ENCODE peak calls at places on chromosomes 16 and 17, in five cellular contexts. C is H1, T is mesenchymal stem cell, J is neuronal stem cell, H is IMR-90. X is an unnamed sample.

GRCh38 chr17:8921147-8921546 is 44.4 kb downstream of the PIK3R5 start:
- DNase-seq in H (no peak), J (no peak), T (no peak), C (no peak), X (no peak)

GRCh38 chr17:80220709-80221215 is 535 bp downstream of the SLC26A11 start:
- DNase-seq in H (no peak), J (no peak), C (no peak), T (peak; percentile 28), X (peak; percentile 10)

GRCh38 chr17:41891135-41892065 is 26.2 kb upstream of the KLHL11 start:
- DNase-seq in T (no peak), H (no peak), J (no peak), C (no peak), X (no peak)

GRCh38 chr17:35892091-35892637 is 12.0 kb upstream of the CCL5 start:
- DNase-seq in T (peak; percentile 6), H (peak; percentile 12), C (no peak), J (no peak), X (no peak)

GRCh38 chr16:88073201-88073721 is 122.0 kb downstream of the BANP start:
- DNase-seq in J (no peak), C (no peak), H (no peak), T (no peak), X (no peak)

GRCh38 chr17:46769531-46770438 is 48.7 kb downstream of the WNT3 start:
- DNase-seq in J (no peak), T (no peak), H (no peak), C (no peak), X (no peak)

GRCh38 chr17:7632492-7632894 is 2.6 kb downstream of the SHBG start:
- DNase-seq in H (peak; percentile 54), J (no peak), C (peak; percentile 39), T (peak; percentile 52), X (peak; percentile 81)

GRCh38 chr17:4329838-4330237 is 36.6 kb downstream of the UBE2G1 start:
- DNase-seq in C (no peak), T (peak; percentile 99), J (no peak), H (peak; percentile 99), X (peak; percentile 84)

GRCh38 chr16:89297156-89297869 is 79.8 kb downstream of the ZNF778 start:
- DNase-seq in T (no peak), H (no peak), J (no peak), C (no peak), X (no peak)

GRCh38 chr16:81618661-81619060 is 160.4 kb upstream of the PLCG2 start:
- DNase-seq in C (no peak), T (no peak), H (no peak), J (no peak), X (no peak)

GRCh38 chr17:17994271-17994670 is 21.6 kb downstream of the DRC3 start:
- DNase-seq in T (peak; percentile 38), H (no peak), J (no peak), C (peak; percentile 53), X (peak; percentile 84)

GRCh38 chr16:66924527-66925321 is 611 bp downstream of the RRAD start:
- DNase-seq in J (peak; percentile 29), C (no peak), H (no peak), T (peak; percentile 41), X (peak; percentile 43)

GRCh38 chr16:83356266-83356665 is 451.5 kb upstream of the HSBP1 start:
- DNase-seq in H (peak; percentile 65), T (peak; percentile 53), C (no peak), J (peak; percentile 39), X (peak; percentile 74)

GRCh38 chr16:31079342-31079944 is 5.2 kb downstream of the ZNF646 start:
- DNase-seq in H (no peak), J (no peak), C (no peak), T (no peak), X (no peak)

GRCh38 chr16:17389392-17389791 is 81.4 kb downstream of the XYLT1 start:
- DNase-seq in H (peak; percentile 79), J (no peak), C (no peak), T (no peak), X (no peak)

GRCh38 chr16:1724491-1724890 is 18.5 kb downstream of the MAPK8IP3 start:
- DNase-seq in J (no peak), H (no peak), C (no peak), T (no peak), X (no peak)

GRCh38 chr17:61701978-61702377 is 111.0 kb upstream of the NACA2 start:
- DNase-seq in C (no peak), J (no peak), H (no peak), T (no peak), X (no peak)

GRCh38 chr16:58638148-58639036 is 8.8 kb upstream of the CNOT1 start:
- DNase-seq in C (peak; percentile 19), J (no peak), H (peak; percentile 91), T (peak; percentile 80), X (peak; percentile 84)

GRCh38 chr16:14172200-14172805 is 101.2 kb downstream of the MRTFB start:
- DNase-seq in J (no peak), T (peak; percentile 86), C (no peak), H (peak; percentile 84), X (no peak)

GRCh38 chr16:9596788-9597187 is 505.3 kb downstream of the HAPSTR1 start:
- DNase-seq in T (no peak), C (no peak), H (no peak), J (no peak), X (peak; percentile 56)

GRCh38 chr17:41442772-41443171 is 2.0 kb upstream of the KRT38 start:
- DNase-seq in T (peak; percentile 19), J (no peak), H (peak; percentile 57), C (no peak), X (no peak)

GRCh38 chr16:30997000-30997886 is 12.2 kb downstream of the HSD3B7 start:
- DNase-seq in H (peak; percentile 41), T (peak; percentile 72), J (peak; percentile 59), C (peak; percentile 77), X (peak; percentile 85)

GRCh38 chr17:14297161-14297851 is 3.6 kb upstream of the HS3ST3B1 start:
- DNase-seq in J (peak; percentile 55), H (no peak), T (peak; percentile 68), C (no peak), X (peak; percentile 83)

GRCh38 chr16:73047536-73048291 is at the start of gene ZFHX3:
- DNase-seq in H (peak; percentile 49), T (peak; percentile 70), J (no peak), C (no peak), X (peak; percentile 67)

GRCh38 chr16:53257001-53257400 is 177.3 kb upstream of the RBL2 start:
- DNase-seq in T (peak; percentile 26), H (peak; percentile 59), C (no peak), J (no peak), X (peak; percentile 55)

GRCh38 chr16:72043539-72043938 is 10.8 kb upstream of the HP start:
- DNase-seq in T (no peak), C (no peak), J (no peak), H (no peak), X (no peak)

GRCh38 chr17:50953831-50954601 is 87.9 kb upstream of the TOB1 start:
- DNase-seq in T (peak; percentile 89), H (peak; percentile 82), J (no peak), C (no peak), X (peak; percentile 69)

GRCh38 chr17:5019475-5019956 is 15.7 kb downstream of the SLC52A1 start:
- DNase-seq in T (no peak), C (no peak), H (peak; percentile 12), J (no peak), X (peak; percentile 54)

GRCh38 chr17:57622886-57623433 is 122.1 kb downstream of the CCDC182 start:
- DNase-seq in T (peak; percentile 98), J (no peak), C (no peak), H (peak; percentile 85), X (peak; percentile 85)

GRCh38 chr16:53085539-53086450 is 31.0 kb downstream of the CHD9 start:
- DNase-seq in H (no peak), T (no peak), J (no peak), C (no peak), X (peak; percentile 57)

GRCh38 chr16:81583893-81584705 is 139.5 kb downstream of the CMIP start:
- DNase-seq in H (peak; percentile 82), C (no peak), T (peak; percentile 78), J (no peak), X (no peak)

GRCh38 chr17:73064084-73064938 is 28.2 kb downstream of the SLC39A11 start:
- DNase-seq in T (peak; percentile 2), H (no peak), J (no peak), C (no peak), X (no peak)

DNA sequence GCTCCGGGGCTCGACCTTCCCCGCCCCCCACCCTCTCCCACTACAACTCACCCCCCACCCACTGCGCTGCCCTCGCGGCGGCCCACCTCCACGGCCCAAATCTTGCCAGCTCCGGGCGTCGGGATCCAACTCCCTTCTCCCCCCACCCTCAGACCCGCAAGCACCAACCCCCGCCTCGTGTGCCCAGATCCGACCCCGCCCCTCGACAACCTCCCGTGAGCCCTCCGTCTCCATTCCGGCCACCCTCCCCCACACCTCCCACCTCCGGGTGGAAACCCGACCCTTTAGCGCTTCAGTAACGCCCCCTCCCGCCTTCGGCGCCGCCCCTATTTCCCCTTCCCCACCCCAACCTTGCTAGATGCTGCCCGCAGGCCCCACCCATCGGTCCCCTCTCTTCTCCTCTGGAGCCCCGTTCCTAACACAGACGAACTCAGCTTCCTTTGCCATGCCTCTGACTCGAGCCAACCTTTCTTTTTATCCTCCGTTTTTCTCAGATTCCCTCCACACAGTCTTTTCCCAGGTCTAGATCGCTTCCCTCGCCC is 717 bp downstream of the UBE2Z start:
- DNase-seq in T (peak; percentile 90), J (peak; percentile 89), H (peak; percentile 85), C (peak; percentile 88), X (peak; percentile 97)
- H2BK15ac ChIP-seq in T (peak overlapping the region; percentile 94), J (peak overlapping the region; percentile 84), H (no peak overlapping the region), C (no peak overlapping the region), X (no peak overlapping the region)

GRCh38 chr16:85781685-85782370 is 17.5 kb downstream of the EMC8 start:
- DNase-seq in T (no peak), C (no peak), J (no peak), H (peak; percentile 66), X (no peak)
- H3K27ac ChIP-seq in T (no peak overlapping the region), C (no peak overlapping the region), J (no peak overlapping the region), H (no peak overlapping the region), X (no peak overlapping the region)

DNA sequence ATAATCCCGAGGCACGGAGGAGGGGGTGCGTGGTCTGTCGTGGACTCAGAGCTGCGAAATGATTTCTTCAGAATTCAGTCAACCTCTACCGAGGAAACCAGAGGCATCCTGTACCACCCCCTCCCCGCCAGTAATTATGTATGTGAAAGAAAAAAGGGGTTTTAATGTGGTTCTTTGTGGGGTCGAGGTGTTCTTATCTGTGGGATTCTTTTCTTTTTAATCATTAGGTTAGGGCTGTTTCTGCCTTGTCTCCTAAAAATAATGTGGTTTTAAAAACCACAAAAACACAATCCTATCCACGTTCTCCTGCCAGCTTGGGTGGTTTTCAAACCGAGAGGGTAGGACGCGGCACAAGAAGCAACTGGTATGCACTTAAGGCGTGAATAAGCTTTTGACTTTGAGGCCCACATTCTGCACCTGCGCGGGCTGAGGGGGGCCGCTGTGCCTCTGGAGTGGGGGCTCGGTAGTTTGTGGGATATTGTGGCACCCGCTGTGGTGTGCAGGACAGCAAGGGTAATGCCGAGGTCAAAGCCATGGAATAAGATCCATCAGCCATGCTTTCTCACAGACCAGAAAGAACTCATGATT is 1.0 kb downstream of the SLC47A1 start:
- DNase-seq in T (no peak), H (no peak), C (no peak), J (no peak), X (no peak)
- H3K4me3 ChIP-seq in T (no peak overlapping the region), H (no peak overlapping the region), C (peak overlapping the region; percentile 45), J (no peak overlapping the region), X (no peak overlapping the region)

DNA sequence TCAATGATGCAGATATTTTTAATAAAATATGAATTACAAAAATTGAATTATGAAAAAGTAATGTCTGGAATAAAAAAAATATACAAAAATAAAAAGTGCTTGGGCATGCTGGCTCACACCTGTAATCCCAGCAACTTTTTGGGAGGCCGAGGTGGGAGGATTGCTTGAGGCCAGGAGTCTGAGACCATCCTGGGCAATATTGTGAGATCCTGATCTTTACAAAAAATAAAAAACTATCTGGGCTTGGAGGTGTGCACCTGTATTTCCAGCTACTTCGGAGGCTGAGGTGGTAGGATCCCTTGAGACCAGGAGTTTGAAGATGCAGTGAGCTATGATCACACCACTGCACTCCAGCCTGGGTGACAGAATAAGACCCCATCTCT is 141.8 kb downstream of the NPIPB5 start:
- DNase-seq in C (no peak), H (no peak), J (no peak), T (no peak), X (no peak)
- H2BK15ac ChIP-seq in C (no peak overlapping the region), H (no peak overlapping the region), J (no peak overlapping the region), T (no peak overlapping the region), X (no peak overlapping the region)